ENCODE peak calls at places on chromosome 2, in eight cellular contexts. One of them, this sample, is unnamed.

GRCh38 chr2:133607679-133608078 is 39.4 kb upstream of the NCKAP5 start:
- DNase-seq in ovary: no peak
- DNase-seq in RWPE1: no peak
- DNase-seq in chondrocyte: no peak
- DNase-seq in hepatocyte: no peak
- DNase-seq in GM12865: no peak
- DNase-seq in nephron progenitor cell: no peak
- DNase-seq in uterus: no peak
- DNase-seq in this sample: no peak

GRCh38 chr2:190648289-190649034 is 421 bp upstream of the NAB1 start:
- DNase-seq in ovary: peak; percentile 93
- DNase-seq in RWPE1: peak; percentile 84
- DNase-seq in chondrocyte: peak; percentile 95
- DNase-seq in hepatocyte: peak; percentile 94
- DNase-seq in GM12865: peak; percentile 88
- DNase-seq in nephron progenitor cell: peak; percentile 80
- DNase-seq in uterus: peak; percentile 93
- DNase-seq in this sample: peak; percentile 90

GRCh38 chr2:43142921-43143438 is 83.4 kb downstream of the ZFP36L2 start:
- DNase-seq in ovary: no peak
- DNase-seq in RWPE1: no peak
- DNase-seq in chondrocyte: peak; percentile 57
- DNase-seq in hepatocyte: peak; percentile 6
- DNase-seq in GM12865: peak; percentile 53
- DNase-seq in nephron progenitor cell: no peak
- DNase-seq in uterus: no peak
- DNase-seq in this sample: no peak

GRCh38 chr2:70627499-70627898 is 73.9 kb upstream of the TGFA start:
- DNase-seq in ovary: no peak
- DNase-seq in RWPE1: no peak
- DNase-seq in chondrocyte: no peak
- DNase-seq in hepatocyte: peak; percentile 59
- DNase-seq in GM12865: no peak
- DNase-seq in nephron progenitor cell: no peak
- DNase-seq in uterus: no peak
- DNase-seq in this sample: no peak

GRCh38 chr2:113011108-113011507 is 5.8 kb downstream of the IL36A start:
- DNase-seq in ovary: no peak
- DNase-seq in RWPE1: no peak
- DNase-seq in chondrocyte: no peak
- DNase-seq in hepatocyte: no peak
- DNase-seq in GM12865: no peak
- DNase-seq in nephron progenitor cell: no peak
- DNase-seq in uterus: no peak
- DNase-seq in this sample: no peak

GRCh38 chr2:179336782-179337534 is 72.3 kb upstream of the SESTD1 start:
- DNase-seq in ovary: no peak
- DNase-seq in RWPE1: no peak
- DNase-seq in chondrocyte: no peak
- DNase-seq in hepatocyte: peak; percentile 52
- DNase-seq in GM12865: no peak
- DNase-seq in nephron progenitor cell: no peak
- DNase-seq in uterus: no peak
- DNase-seq in this sample: no peak

GRCh38 chr2:125654226-125654625 is 1001.7 kb upstream of the GYPC start:
- DNase-seq in ovary: no peak
- DNase-seq in RWPE1: no peak
- DNase-seq in chondrocyte: no peak
- DNase-seq in hepatocyte: no peak
- DNase-seq in GM12865: no peak
- DNase-seq in nephron progenitor cell: no peak
- DNase-seq in uterus: no peak
- DNase-seq in this sample: no peak

GRCh38 chr2:44929680-44930273 is 11.7 kb upstream of the SIX3 start:
- DNase-seq in ovary: no peak
- DNase-seq in RWPE1: no peak
- DNase-seq in chondrocyte: no peak
- DNase-seq in hepatocyte: no peak
- DNase-seq in GM12865: no peak
- DNase-seq in nephron progenitor cell: no peak
- DNase-seq in uterus: no peak
- DNase-seq in this sample: no peak

GRCh38 chr2:235045973-235046343 is 94.1 kb downstream of the SH3BP4 start:
- DNase-seq in ovary: no peak
- DNase-seq in RWPE1: no peak
- DNase-seq in chondrocyte: no peak
- DNase-seq in hepatocyte: no peak
- DNase-seq in GM12865: no peak
- DNase-seq in nephron progenitor cell: no peak
- DNase-seq in uterus: no peak
- DNase-seq in this sample: no peak

DNA sequence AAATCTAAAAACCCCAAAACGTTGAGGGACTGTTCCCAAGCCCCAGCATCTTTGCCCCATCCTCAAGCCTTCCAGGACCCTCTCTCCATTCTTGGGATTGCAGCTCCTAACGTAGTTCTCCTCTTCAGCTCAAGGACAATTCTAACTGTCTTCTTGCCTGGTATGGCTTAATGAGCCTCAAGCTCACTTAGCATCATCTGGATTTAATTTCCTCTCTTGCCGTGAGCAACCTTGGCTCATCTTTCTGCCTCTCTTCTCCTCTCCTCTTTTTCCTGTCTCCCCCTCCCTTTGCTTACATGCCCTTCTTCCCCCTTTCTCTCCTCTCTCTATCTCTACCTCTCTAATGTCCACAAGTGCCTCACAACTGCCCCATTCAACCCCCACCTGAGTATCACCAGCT is 44.2 kb downstream of the TACR1 start:
- DNase-seq in ovary: no peak
- DNase-seq in RWPE1: no peak
- DNase-seq in chondrocyte: no peak
- DNase-seq in hepatocyte: no peak
- DNase-seq in GM12865: no peak
- DNase-seq in nephron progenitor cell: no peak
- DNase-seq in uterus: no peak
- DNase-seq in this sample: no peak
- TF ChIP-seq CTCF in ovary: no peak
- TF ChIP-seq CTCF in RWPE1: no peak
- TF ChIP-seq CTCF in chondrocyte: no peak
- TF ChIP-seq CTCF in hepatocyte: no peak
- TF ChIP-seq CTCF in GM12865: no peak
- TF ChIP-seq CTCF in nephron progenitor cell: no peak
- TF ChIP-seq CTCF in uterus: no peak
- TF ChIP-seq CTCF in this sample: no peak

GRCh38 chr2:241217320-241218031 is 29.0 kb downstream of the ANO7 start:
- DNase-seq in ovary: peak; percentile 74
- DNase-seq in RWPE1: peak; percentile 75
- DNase-seq in chondrocyte: peak; percentile 91
- DNase-seq in hepatocyte: peak; percentile 86
- DNase-seq in GM12865: peak; percentile 79
- DNase-seq in nephron progenitor cell: peak; percentile 82
- DNase-seq in uterus: peak; percentile 73
- DNase-seq in this sample: peak; percentile 88
- TF ChIP-seq CTCF in ovary: no peak
- TF ChIP-seq CTCF in RWPE1: no peak
- TF ChIP-seq CTCF in chondrocyte: peak; percentile 17
- TF ChIP-seq CTCF in hepatocyte: peak; percentile 6
- TF ChIP-seq CTCF in GM12865: no peak
- TF ChIP-seq CTCF in nephron progenitor cell: no peak
- TF ChIP-seq CTCF in uterus: no peak
- TF ChIP-seq CTCF in this sample: no peak

GRCh38 chr2:196639180-196640030 is at the start of gene CCDC150:
- DNase-seq in ovary: peak; percentile 87
- DNase-seq in RWPE1: peak; percentile 96
- DNase-seq in chondrocyte: peak; percentile 97
- DNase-seq in hepatocyte: peak; percentile 97
- DNase-seq in GM12865: peak; percentile 95
- DNase-seq in nephron progenitor cell: peak; percentile 93
- DNase-seq in uterus: peak; percentile 84
- DNase-seq in this sample: peak; percentile 98
- TF ChIP-seq CTCF in ovary: no peak
- TF ChIP-seq CTCF in RWPE1: no peak
- TF ChIP-seq CTCF in chondrocyte: peak; percentile 76
- TF ChIP-seq CTCF in hepatocyte: peak; percentile 29
- TF ChIP-seq CTCF in GM12865: no peak
- TF ChIP-seq CTCF in nephron progenitor cell: no peak
- TF ChIP-seq CTCF in uterus: no peak
- TF ChIP-seq CTCF in this sample: no peak

GRCh38 chr2:78521938-78522337 is 503.6 kb upstream of the REG3G start:
- DNase-seq in ovary: no peak
- DNase-seq in RWPE1: no peak
- DNase-seq in chondrocyte: no peak
- DNase-seq in hepatocyte: no peak
- DNase-seq in GM12865: no peak
- DNase-seq in nephron progenitor cell: no peak
- DNase-seq in uterus: no peak
- DNase-seq in this sample: no peak
- TF ChIP-seq CTCF in ovary: no peak
- TF ChIP-seq CTCF in RWPE1: no peak
- TF ChIP-seq CTCF in chondrocyte: no peak
- TF ChIP-seq CTCF in hepatocyte: no peak
- TF ChIP-seq CTCF in GM12865: no peak
- TF ChIP-seq CTCF in nephron progenitor cell: no peak
- TF ChIP-seq CTCF in uterus: no peak
- TF ChIP-seq CTCF in this sample: no peak

This sample was measured in GM10248.